ENCODE peak calls at places on chromosomes 12 and 14, in six cellular contexts. One of them, this sample, is unnamed.

GRCh38 chr14:63745858-63746425 is 18.1 kb upstream of the SGPP1 start:
- DNase-seq in testis: no peak
- DNase-seq in body of pancreas: no peak
- DNase-seq in K562: peak
- DNase-seq in heart left ventricle: no peak
- DNase-seq in stomach: no peak
- DNase-seq in this sample: no peak

GRCh38 chr12:16913832-16914490 is 308.0 kb upstream of the LMO3 start:
- DNase-seq in testis: no peak
- DNase-seq in body of pancreas: no peak
- DNase-seq in K562: no peak
- DNase-seq in heart left ventricle: no peak
- DNase-seq in stomach: no peak
- DNase-seq in this sample: no peak

GRCh38 chr14:77208266-77208978 is 26.8 kb downstream of the TMEM63C start:
- DNase-seq in testis: peak
- DNase-seq in body of pancreas: peak
- DNase-seq in K562: peak
- DNase-seq in heart left ventricle: peak
- DNase-seq in stomach: peak
- DNase-seq in this sample: no peak

GRCh38 chr12:8912910-8913309 is 1.4 kb upstream of the PHC1 start:
- DNase-seq in testis: no peak
- DNase-seq in body of pancreas: peak
- DNase-seq in K562: peak
- DNase-seq in heart left ventricle: no peak
- DNase-seq in stomach: peak
- DNase-seq in this sample: peak

GRCh38 chr14:33962016-33962415 is 11.1 kb upstream of the EGLN3 start:
- DNase-seq in testis: no peak
- DNase-seq in body of pancreas: no peak
- DNase-seq in K562: no peak
- DNase-seq in heart left ventricle: no peak
- DNase-seq in stomach: no peak
- DNase-seq in this sample: no peak

GRCh38 chr14:93137864-93138263 is 22.1 kb upstream of the ITPK1 start:
- DNase-seq in testis: peak
- DNase-seq in body of pancreas: peak
- DNase-seq in K562: peak
- DNase-seq in heart left ventricle: peak
- DNase-seq in stomach: peak
- DNase-seq in this sample: no peak

GRCh38 chr14:29217813-29218450 is 451.3 kb downstream of the FOXG1 start:
- DNase-seq in testis: no peak
- DNase-seq in body of pancreas: no peak
- DNase-seq in K562: no peak
- DNase-seq in heart left ventricle: no peak
- DNase-seq in stomach: no peak
- DNase-seq in this sample: no peak

GRCh38 chr12:92078167-92079053 is 67.2 kb downstream of the BTG1 start:
- DNase-seq in testis: peak
- DNase-seq in body of pancreas: no peak
- DNase-seq in K562: peak
- DNase-seq in heart left ventricle: no peak
- DNase-seq in stomach: no peak
- DNase-seq in this sample: no peak

GRCh38 chr14:24095196-24096068 is 1.3 kb downstream of the PCK2 start:
- DNase-seq in testis: peak
- DNase-seq in body of pancreas: peak
- DNase-seq in K562: peak
- DNase-seq in heart left ventricle: no peak
- DNase-seq in stomach: no peak
- DNase-seq in this sample: peak

GRCh38 chr14:26765768-26766550 is 168.1 kb upstream of the NOVA1 start:
- DNase-seq in testis: peak
- DNase-seq in body of pancreas: peak
- DNase-seq in K562: no peak
- DNase-seq in heart left ventricle: no peak
- DNase-seq in stomach: no peak
- DNase-seq in this sample: no peak

GRCh38 chr12:125688881-125689280 is 623.6 kb downstream of the AACS start:
- DNase-seq in testis: no peak
- DNase-seq in body of pancreas: no peak
- DNase-seq in K562: no peak
- DNase-seq in heart left ventricle: no peak
- DNase-seq in stomach: no peak
- DNase-seq in this sample: no peak

GRCh38 chr14:24483604-24484252 is 24.3 kb downstream of the CMA1 start:
- DNase-seq in testis: no peak
- DNase-seq in body of pancreas: no peak
- DNase-seq in K562: no peak
- DNase-seq in heart left ventricle: no peak
- DNase-seq in stomach: no peak
- DNase-seq in this sample: no peak

GRCh38 chr14:31206536-31207286 is 882 bp downstream of the HECTD1 start:
- DNase-seq in testis: peak
- DNase-seq in body of pancreas: peak
- DNase-seq in K562: peak
- DNase-seq in heart left ventricle: peak
- DNase-seq in stomach: peak
- DNase-seq in this sample: peak

GRCh38 chr12:131075194-131075593 is 121.5 kb downstream of the ADGRD1 start:
- DNase-seq in testis: peak
- DNase-seq in body of pancreas: no peak
- DNase-seq in K562: no peak
- DNase-seq in heart left ventricle: no peak
- DNase-seq in stomach: no peak
- DNase-seq in this sample: no peak

GRCh38 chr12:119704065-119704747 is 36.3 kb downstream of the PRKAB1 start:
- DNase-seq in testis: no peak
- DNase-seq in body of pancreas: no peak
- DNase-seq in K562: no peak
- DNase-seq in heart left ventricle: no peak
- DNase-seq in stomach: no peak
- DNase-seq in this sample: no peak

GRCh38 chr12:118337194-118337838 is 35.4 kb downstream of the TAOK3 start:
- DNase-seq in testis: no peak
- DNase-seq in body of pancreas: no peak
- DNase-seq in K562: no peak
- DNase-seq in heart left ventricle: no peak
- DNase-seq in stomach: no peak
- DNase-seq in this sample: no peak

GRCh38 chr12:5505751-5506150 is 73.8 kb downstream of the NTF3 start:
- DNase-seq in testis: no peak
- DNase-seq in body of pancreas: no peak
- DNase-seq in K562: no peak
- DNase-seq in heart left ventricle: no peak
- DNase-seq in stomach: no peak
- DNase-seq in this sample: no peak

GRCh38 chr14:52078721-52079120 is 9.9 kb upstream of the NID2 start:
- DNase-seq in testis: no peak
- DNase-seq in body of pancreas: no peak
- DNase-seq in K562: no peak
- DNase-seq in heart left ventricle: no peak
- DNase-seq in stomach: no peak
- DNase-seq in this sample: no peak

GRCh38 chr14:101496779-101497420 is 64.4 kb upstream of the DIO3 start:
- DNase-seq in testis: peak
- DNase-seq in body of pancreas: no peak
- DNase-seq in K562: no peak
- DNase-seq in heart left ventricle: no peak
- DNase-seq in stomach: peak
- DNase-seq in this sample: no peak

GRCh38 chr12:100908501-100908900 is 113.9 kb downstream of the ANO4 start:
- DNase-seq in testis: no peak
- DNase-seq in body of pancreas: no peak
- DNase-seq in K562: no peak
- DNase-seq in heart left ventricle: no peak
- DNase-seq in stomach: no peak
- DNase-seq in this sample: no peak

GRCh38 chr14:68808696-68809095 is 15.8 kb upstream of the ZFP36L1 start:
- DNase-seq in testis: no peak
- DNase-seq in body of pancreas: no peak
- DNase-seq in K562: no peak
- DNase-seq in heart left ventricle: no peak
- DNase-seq in stomach: no peak
- DNase-seq in this sample: no peak

GRCh38 chr14:35341454-35342159 is 49.4 kb downstream of the PSMA6 start:
- DNase-seq in testis: peak
- DNase-seq in body of pancreas: peak
- DNase-seq in K562: peak
- DNase-seq in heart left ventricle: peak
- DNase-seq in stomach: peak
- DNase-seq in this sample: peak

GRCh38 chr12:101172316-101172715 is 37.7 kb downstream of the SLC5A8 start:
- DNase-seq in testis: peak
- DNase-seq in body of pancreas: no peak
- DNase-seq in K562: peak
- DNase-seq in heart left ventricle: no peak
- DNase-seq in stomach: no peak
- DNase-seq in this sample: no peak

GRCh38 chr12:11499802-11500201 is 104.4 kb upstream of the PRB2 start:
- DNase-seq in testis: no peak
- DNase-seq in body of pancreas: no peak
- DNase-seq in K562: no peak
- DNase-seq in heart left ventricle: no peak
- DNase-seq in stomach: no peak
- DNase-seq in this sample: no peak

GRCh38 chr14:77485256-77485655 is 13.4 kb downstream of the ISM2 start:
- DNase-seq in testis: no peak
- DNase-seq in body of pancreas: no peak
- DNase-seq in K562: no peak
- DNase-seq in heart left ventricle: no peak
- DNase-seq in stomach: no peak
- DNase-seq in this sample: no peak

GRCh38 chr14:95496690-95497241 is 19.7 kb downstream of the SYNE3 start:
- DNase-seq in testis: no peak
- DNase-seq in body of pancreas: no peak
- DNase-seq in K562: no peak
- DNase-seq in heart left ventricle: no peak
- DNase-seq in stomach: no peak
- DNase-seq in this sample: no peak
- TF ChIP-seq POLR2A in testis: no peak
- TF ChIP-seq POLR2A in body of pancreas: no peak
- TF ChIP-seq POLR2A in K562: no peak
- TF ChIP-seq POLR2A in heart left ventricle: no peak
- TF ChIP-seq POLR2A in stomach: no peak
- TF ChIP-seq POLR2A in this sample: no peak

DNA sequence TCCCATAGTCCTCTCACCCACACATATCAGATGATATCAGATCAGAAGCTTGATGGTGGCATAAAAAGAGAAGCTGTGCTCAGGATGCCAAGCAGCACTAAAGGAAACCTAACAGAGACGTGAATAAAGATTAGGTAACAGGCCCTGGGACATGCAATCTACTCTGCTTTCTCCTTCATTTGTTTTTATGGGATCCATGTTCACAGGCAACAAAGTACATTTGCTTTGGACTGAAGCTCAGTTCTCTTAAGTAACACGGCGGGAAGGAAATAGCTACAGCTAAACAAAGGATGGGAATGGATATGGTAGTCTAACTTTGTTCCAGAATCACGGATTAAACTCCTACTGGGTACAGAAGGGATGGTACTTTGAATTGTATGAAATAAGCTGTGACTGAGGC is 119.5 kb downstream of the TTC7B start:
- DNase-seq in testis: no peak
- DNase-seq in body of pancreas: no peak
- DNase-seq in K562: no peak
- DNase-seq in heart left ventricle: no peak
- DNase-seq in stomach: no peak
- DNase-seq in this sample: no peak
- TF ChIP-seq CTCF in testis: no peak
- TF ChIP-seq CTCF in body of pancreas: no peak
- TF ChIP-seq CTCF in K562: no peak
- TF ChIP-seq CTCF in heart left ventricle: no peak
- TF ChIP-seq CTCF in stomach: no peak
- TF ChIP-seq CTCF in this sample: no peak

DNA sequence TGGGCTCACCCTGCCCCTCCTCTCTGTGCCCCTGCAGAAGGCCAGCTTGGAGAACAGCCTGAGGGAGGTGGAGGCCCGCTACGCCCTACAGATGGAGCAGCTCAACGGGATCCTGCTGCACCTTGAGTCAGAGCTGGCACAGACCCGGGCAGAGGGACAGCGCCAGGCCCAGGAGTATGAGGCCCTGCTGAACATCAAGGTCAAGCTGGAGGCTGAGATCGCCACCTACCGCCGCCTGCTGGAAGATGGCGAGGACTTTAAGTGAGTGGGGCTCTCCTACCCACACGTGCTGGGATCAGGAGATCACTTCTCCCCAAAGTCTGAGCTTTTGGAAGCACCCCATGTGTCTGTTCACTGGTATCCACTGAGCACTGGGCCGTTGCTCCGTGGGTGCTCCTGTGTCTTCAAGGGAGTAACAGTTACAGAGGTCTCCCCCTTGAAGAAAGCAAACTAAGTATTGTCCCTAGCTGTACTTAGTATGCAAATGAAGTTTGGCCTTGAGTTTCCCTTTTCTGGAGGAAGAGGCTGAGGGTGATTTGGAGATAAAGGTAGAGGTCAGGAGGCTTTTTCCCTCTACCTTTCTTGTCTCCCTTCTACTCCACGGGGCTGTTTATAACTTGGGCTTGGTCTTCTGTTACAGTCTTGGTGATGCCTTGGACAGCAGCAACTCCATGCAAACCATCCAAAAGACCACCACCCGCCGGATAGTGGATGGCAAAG is 3.3 kb downstream of the KRT18 start:
- DNase-seq in testis: peak
- DNase-seq in body of pancreas: peak
- DNase-seq in K562: peak
- DNase-seq in heart left ventricle: no peak
- DNase-seq in stomach: peak
- DNase-seq in this sample: no peak
- TF ChIP-seq POLR2A in testis: no peak
- TF ChIP-seq POLR2A in body of pancreas: no peak
- TF ChIP-seq POLR2A in K562: no peak
- TF ChIP-seq POLR2A in heart left ventricle: no peak
- TF ChIP-seq POLR2A in stomach: no peak
- TF ChIP-seq POLR2A in this sample: no peak

DNA sequence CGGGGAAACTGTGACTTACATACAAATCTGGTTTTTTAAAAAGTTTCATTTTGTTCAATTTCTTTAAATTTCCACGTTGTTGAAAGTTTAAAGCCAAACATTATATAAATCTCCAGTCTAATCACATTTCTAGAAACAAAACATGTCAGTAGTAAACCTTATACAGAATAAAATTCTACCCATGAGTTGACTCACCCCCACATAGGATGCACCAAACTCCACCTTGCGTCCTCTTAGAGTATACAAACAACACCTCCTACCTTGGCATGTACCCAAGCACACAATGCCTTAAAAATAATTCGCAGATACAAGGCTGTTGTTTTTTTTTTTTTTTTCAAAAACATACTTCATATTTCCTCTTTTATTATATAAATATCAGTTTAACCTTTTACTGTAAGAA is 3.4 kb downstream of the FBXL14 start:
- DNase-seq in testis: no peak
- DNase-seq in body of pancreas: no peak
- DNase-seq in K562: peak
- DNase-seq in heart left ventricle: no peak
- DNase-seq in stomach: no peak
- DNase-seq in this sample: no peak
- TF ChIP-seq CTCF in testis: no peak
- TF ChIP-seq CTCF in body of pancreas: no peak
- TF ChIP-seq CTCF in K562: no peak
- TF ChIP-seq CTCF in heart left ventricle: no peak
- TF ChIP-seq CTCF in stomach: no peak
- TF ChIP-seq CTCF in this sample: no peak

This sample was measured in lower leg skin.